ENCODE peak calls at places on chromosomes 7 and 10, in four cellular contexts. One of them, this sample, is unnamed.

GRCh38 chr10:69963178-69963834 is 89.3 kb upstream of the MACROH2A2 start:
- DNase-seq in spleen: no peak
- DNase-seq in fibroblast of the aortic adventitia: no peak
- DNase-seq in endothelial cell: no peak
- DNase-seq in this sample: no peak

GRCh38 chr10:121886181-121886580 is 41.6 kb downstream of the ATE1 start:
- DNase-seq in spleen: no peak
- DNase-seq in fibroblast of the aortic adventitia: no peak
- DNase-seq in endothelial cell: no peak
- DNase-seq in this sample: no peak

GRCh38 chr7:2876031-2876862 is 32.1 kb upstream of the GNA12 start:
- DNase-seq in spleen: no peak
- DNase-seq in fibroblast of the aortic adventitia: no peak
- DNase-seq in endothelial cell: no peak
- DNase-seq in this sample: no peak

GRCh38 chr10:31816318-31816717 is 112.3 kb downstream of the ARHGAP12 start:
- DNase-seq in spleen: no peak
- DNase-seq in fibroblast of the aortic adventitia: peak; percentile 60
- DNase-seq in endothelial cell: no peak
- DNase-seq in this sample: no peak

GRCh38 chr7:44095781-44096180 is 8.4 kb upstream of the AEBP1 start:
- DNase-seq in spleen: no peak
- DNase-seq in fibroblast of the aortic adventitia: no peak
- DNase-seq in endothelial cell: no peak
- DNase-seq in this sample: no peak

GRCh38 chr7:128103498-128104108 is 72.4 kb upstream of the LRRC4 start:
- DNase-seq in spleen: peak; percentile 93
- DNase-seq in fibroblast of the aortic adventitia: peak; percentile 25
- DNase-seq in endothelial cell: no peak
- DNase-seq in this sample: no peak

GRCh38 chr10:118214751-118215150 is 127.4 kb downstream of the FAM204A start:
- DNase-seq in spleen: no peak
- DNase-seq in fibroblast of the aortic adventitia: no peak
- DNase-seq in endothelial cell: no peak
- DNase-seq in this sample: no peak

GRCh38 chr10:123180691-123181090 is 26.5 kb downstream of the BUB3 start:
- DNase-seq in spleen: no peak
- DNase-seq in fibroblast of the aortic adventitia: no peak
- DNase-seq in endothelial cell: no peak
- DNase-seq in this sample: no peak

GRCh38 chr7:33261585-33261984 is 132.2 kb downstream of the BBS9 start:
- DNase-seq in spleen: no peak
- DNase-seq in fibroblast of the aortic adventitia: no peak
- DNase-seq in endothelial cell: no peak
- DNase-seq in this sample: no peak

GRCh38 chr7:7312323-7312722 is 130.0 kb downstream of the C1GALT1 start:
- DNase-seq in spleen: no peak
- DNase-seq in fibroblast of the aortic adventitia: no peak
- DNase-seq in endothelial cell: no peak
- DNase-seq in this sample: no peak

GRCh38 chr10:97771913-97772823 is at the start of gene SFRP5:
- DNase-seq in spleen: no peak
- DNase-seq in fibroblast of the aortic adventitia: no peak
- DNase-seq in endothelial cell: no peak
- DNase-seq in this sample: no peak

GRCh38 chr7:7665031-7665430 is 24.5 kb downstream of the UMAD1 start:
- DNase-seq in spleen: no peak
- DNase-seq in fibroblast of the aortic adventitia: no peak
- DNase-seq in endothelial cell: no peak
- DNase-seq in this sample: no peak

GRCh38 chr7:44727346-44728262 is 21.0 kb upstream of the ZMIZ2 start:
- DNase-seq in spleen: peak; percentile 36
- DNase-seq in fibroblast of the aortic adventitia: peak; percentile 89
- DNase-seq in endothelial cell: no peak
- DNase-seq in this sample: no peak

GRCh38 chr10:95907454-95908253 is at the start of gene CC2D2B:
- DNase-seq in spleen: peak; percentile 94
- DNase-seq in fibroblast of the aortic adventitia: peak; percentile 79
- DNase-seq in endothelial cell: peak; percentile 87
- DNase-seq in this sample: peak; percentile 93

GRCh38 chr10:126867567-126868365 is 37.5 kb upstream of the DOCK1 start:
- DNase-seq in spleen: peak; percentile 18
- DNase-seq in fibroblast of the aortic adventitia: peak; percentile 99
- DNase-seq in endothelial cell: no peak
- DNase-seq in this sample: no peak

GRCh38 chr7:111392976-111393762 is 169.1 kb downstream of the IMMP2L start:
- DNase-seq in spleen: no peak
- DNase-seq in fibroblast of the aortic adventitia: peak; percentile 88
- DNase-seq in endothelial cell: no peak
- DNase-seq in this sample: no peak

GRCh38 chr10:93495654-93496321 is 624 bp upstream of the CEP55 start:
- DNase-seq in spleen: peak; percentile 83
- DNase-seq in fibroblast of the aortic adventitia: peak; percentile 55
- DNase-seq in endothelial cell: peak; percentile 19
- DNase-seq in this sample: no peak

GRCh38 chr7:38463277-38464224 is 167.6 kb downstream of the AMPH start:
- DNase-seq in spleen: peak; percentile 88
- DNase-seq in fibroblast of the aortic adventitia: peak; percentile 43
- DNase-seq in endothelial cell: no peak
- DNase-seq in this sample: peak; percentile 60

GRCh38 chr7:149070372-149071140 is 20.0 kb downstream of the ZNF786 start:
- DNase-seq in spleen: peak; percentile 56
- DNase-seq in fibroblast of the aortic adventitia: no peak
- DNase-seq in endothelial cell: no peak
- DNase-seq in this sample: no peak

GRCh38 chr7:93629291-93629801 is 54.8 kb upstream of the CALCR start:
- DNase-seq in spleen: no peak
- DNase-seq in fibroblast of the aortic adventitia: no peak
- DNase-seq in endothelial cell: no peak
- DNase-seq in this sample: no peak

GRCh38 chr7:130741336-130741995 is 7.5 kb upstream of the KLF14 start:
- DNase-seq in spleen: no peak
- DNase-seq in fibroblast of the aortic adventitia: no peak
- DNase-seq in endothelial cell: no peak
- DNase-seq in this sample: no peak
- TF ChIP-seq CTCF in spleen: no peak
- TF ChIP-seq CTCF in fibroblast of the aortic adventitia: no peak
- TF ChIP-seq CTCF in endothelial cell: no peak
- TF ChIP-seq CTCF in this sample: no peak

GRCh38 chr10:14093735-14094484 is 236.8 kb downstream of the FRMD4A start:
- DNase-seq in spleen: no peak
- DNase-seq in fibroblast of the aortic adventitia: peak; percentile 72
- DNase-seq in endothelial cell: peak; percentile 62
- DNase-seq in this sample: no peak
- TF ChIP-seq CTCF in spleen: peak; percentile 14
- TF ChIP-seq CTCF in fibroblast of the aortic adventitia: peak; percentile 67
- TF ChIP-seq CTCF in endothelial cell: peak; percentile 63
- TF ChIP-seq CTCF in this sample: peak; percentile 48

DNA sequence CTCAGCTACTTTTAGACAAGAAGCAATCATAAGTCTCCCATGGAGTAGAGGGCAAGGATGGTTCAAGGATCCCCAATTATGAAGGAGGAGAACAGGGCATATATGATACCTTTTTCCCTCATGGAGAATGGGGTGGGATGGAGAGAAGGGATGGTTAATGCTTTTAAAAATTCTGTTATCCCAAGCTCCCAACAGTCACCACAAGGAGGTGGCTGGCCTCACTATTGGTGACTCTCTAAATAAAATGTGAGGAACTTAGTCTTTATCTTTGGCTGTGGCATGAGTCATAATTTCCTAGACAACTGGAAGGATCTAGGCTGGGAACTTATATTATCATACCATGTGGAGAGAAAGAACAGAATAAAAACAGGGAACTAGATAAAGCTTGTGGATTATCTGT is 297.0 kb downstream of the PHTF2 start:
- DNase-seq in spleen: no peak
- DNase-seq in fibroblast of the aortic adventitia: peak; percentile 77
- DNase-seq in endothelial cell: no peak
- DNase-seq in this sample: no peak
- TF ChIP-seq CTCF in spleen: no peak
- TF ChIP-seq CTCF in fibroblast of the aortic adventitia: peak; percentile 40
- TF ChIP-seq CTCF in endothelial cell: no peak
- TF ChIP-seq CTCF in this sample: no peak

GRCh38 chr7:34844401-34844800 is 186.4 kb downstream of the NPSR1 start:
- DNase-seq in spleen: no peak
- DNase-seq in fibroblast of the aortic adventitia: no peak
- DNase-seq in endothelial cell: no peak
- DNase-seq in this sample: no peak

GRCh38 chr7:34844936-34845665 is 187.1 kb downstream of the NPSR1 start:
- DNase-seq in spleen: no peak
- DNase-seq in fibroblast of the aortic adventitia: no peak
- DNase-seq in endothelial cell: no peak
- DNase-seq in this sample: no peak

GRCh38 chr7:34846976-34847375 is 189.0 kb downstream of the NPSR1 start:
- DNase-seq in spleen: no peak
- DNase-seq in fibroblast of the aortic adventitia: no peak
- DNase-seq in endothelial cell: no peak
- DNase-seq in this sample: no peak

GRCh38 chr7:34848670-34849069 is 188.6 kb downstream of the DPY19L1 start:
- DNase-seq in spleen: no peak
- DNase-seq in fibroblast of the aortic adventitia: no peak
- DNase-seq in endothelial cell: no peak
- DNase-seq in this sample: no peak

DNA sequence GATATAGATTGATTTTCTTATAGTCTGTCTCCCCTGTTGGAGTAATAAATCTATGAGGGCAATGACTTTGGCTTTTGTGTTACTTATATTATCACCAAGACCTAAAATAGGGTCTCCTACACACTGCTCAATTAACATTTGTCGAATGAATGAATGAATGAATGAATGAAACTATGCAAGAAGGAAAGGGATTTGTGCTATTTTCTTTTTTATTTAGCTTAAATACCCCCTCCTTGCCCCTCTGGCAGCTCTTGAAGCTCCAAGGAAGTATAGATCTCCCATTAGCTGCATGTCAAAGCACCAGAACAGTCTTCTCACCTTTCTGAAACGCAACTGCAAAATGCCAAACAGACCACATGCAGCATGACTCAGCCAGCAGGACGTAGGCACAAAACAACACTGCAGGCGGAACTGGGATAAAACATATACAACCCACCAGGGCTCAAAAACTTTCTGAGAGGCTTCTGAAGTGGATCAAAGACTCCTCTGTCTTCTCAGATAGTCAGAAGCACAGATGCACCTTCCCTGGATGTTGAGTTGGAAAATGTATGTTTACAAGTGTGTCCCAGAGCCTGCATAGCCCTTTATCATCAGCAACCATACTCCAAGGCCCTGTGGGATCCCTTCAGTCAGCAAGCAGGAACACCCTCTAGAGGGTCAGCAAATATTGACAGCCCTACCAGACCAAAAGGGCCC is 187.8 kb downstream of the NPSR1 start:
- DNase-seq in spleen: no peak
- DNase-seq in fibroblast of the aortic adventitia: no peak
- DNase-seq in endothelial cell: no peak
- DNase-seq in this sample: no peak
- TF ChIP-seq CTCF in spleen: no peak
- TF ChIP-seq CTCF in fibroblast of the aortic adventitia: no peak
- TF ChIP-seq CTCF in endothelial cell: no peak
- TF ChIP-seq CTCF in this sample: no peak

GRCh38 chr10:113038985-113039384 is 88.9 kb downstream of the TCF7L2 start:
- DNase-seq in spleen: no peak
- DNase-seq in fibroblast of the aortic adventitia: no peak
- DNase-seq in endothelial cell: no peak
- DNase-seq in this sample: no peak
- TF ChIP-seq CTCF in spleen: no peak
- TF ChIP-seq CTCF in fibroblast of the aortic adventitia: no peak
- TF ChIP-seq CTCF in endothelial cell: no peak
- TF ChIP-seq CTCF in this sample: no peak

GRCh38 chr7:142485617-142486226 is 227.9 kb upstream of the PRSS58 start:
- DNase-seq in spleen: no peak
- DNase-seq in fibroblast of the aortic adventitia: no peak
- DNase-seq in endothelial cell: peak; percentile 36
- DNase-seq in this sample: no peak

GRCh38 chr7:142481548-142481947 is 223.7 kb upstream of the PRSS58 start:
- DNase-seq in spleen: no peak
- DNase-seq in fibroblast of the aortic adventitia: peak; percentile 41
- DNase-seq in endothelial cell: no peak
- DNase-seq in this sample: no peak

GRCh38 chr7:142487124-142487523 is 229.3 kb upstream of the PRSS58 start:
- DNase-seq in spleen: no peak
- DNase-seq in fibroblast of the aortic adventitia: no peak
- DNase-seq in endothelial cell: no peak
- DNase-seq in this sample: no peak

GRCh38 chr7:142482899-142483658 is 225.2 kb upstream of the PRSS58 start:
- DNase-seq in spleen: peak; percentile 80
- DNase-seq in fibroblast of the aortic adventitia: peak; percentile 60
- DNase-seq in endothelial cell: peak; percentile 68
- DNase-seq in this sample: no peak

DNA sequence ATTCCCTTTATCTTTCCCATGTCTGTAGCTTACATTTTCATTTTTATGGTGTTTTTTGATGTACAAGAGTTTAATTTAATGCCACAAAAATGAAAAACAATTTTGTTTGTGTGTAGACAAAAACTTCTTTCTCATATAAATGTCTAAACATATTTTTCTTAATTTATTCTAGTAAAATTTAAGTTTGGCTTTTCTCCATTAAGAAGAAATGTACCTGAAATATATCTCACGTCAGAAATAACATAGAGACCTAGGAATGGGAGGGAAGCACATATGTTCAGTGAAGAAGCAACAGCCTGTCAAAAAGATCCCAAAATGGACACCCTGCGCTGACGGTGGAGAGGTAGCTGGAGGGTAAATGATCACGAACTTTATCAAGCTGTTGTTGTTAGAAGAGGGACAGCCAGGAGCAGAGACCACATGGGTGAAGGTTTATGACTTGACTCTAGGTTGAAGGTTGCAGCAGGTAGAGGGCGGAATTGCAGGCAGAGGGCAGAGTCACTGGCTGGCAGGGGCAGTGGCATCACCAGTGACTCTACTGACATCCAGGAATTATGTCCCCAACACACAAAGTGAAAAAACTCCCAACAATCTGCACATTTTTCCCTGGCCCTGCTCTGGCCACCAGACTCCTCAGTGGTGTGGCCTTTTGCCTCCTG is 225.9 kb upstream of the PRSS58 start:
- DNase-seq in spleen: no peak
- DNase-seq in fibroblast of the aortic adventitia: no peak
- DNase-seq in endothelial cell: no peak
- DNase-seq in this sample: no peak
- TF ChIP-seq CTCF in spleen: no peak
- TF ChIP-seq CTCF in fibroblast of the aortic adventitia: no peak
- TF ChIP-seq CTCF in endothelial cell: peak; percentile 37
- TF ChIP-seq CTCF in this sample: no peak